ENCODE peak calls at places on chromosomes 5 and 9, in ten cellular contexts. R is ACHN; B is left lung; Q is stimulated activated CD4-positive, alpha-beta T cell treated with anti-CD3 and anti-CD28 coated beads, Interleukin-4, amount 100 ng/mL, for 24 hours; H is endodermal cell; D is stimulated activated CD8-positive, alpha-beta memory T cell treated with anti-CD3 and anti-CD28 coated beads, Interleukin-4, amount 100 ng/mL, for 24 hours; P is M059J; C is 8988T; N is substantia nigra; V is activated gamma-delta T cell treated with Interleukin-2 at 50 U/mL for 16 hours. O is an unnamed sample.

GRCh38 chr9:95463145-95464060 is 53.4 kb downstream of the PTCH1 start:
- DNase-seq in R (no peak), B (no peak), Q (no peak), H (no peak), D (no peak), P (no peak), C (no peak), N (no peak), V (no peak), O (no peak)

GRCh38 chr9:136978073-136978864 is 965 bp downstream of the PTGDS start:
- DNase-seq in R (peak), B (no peak), Q (peak), H (peak), D (peak), P (peak), C (peak), N (peak), V (peak), O (no peak)

GRCh38 chr5:3009605-3010004 is 258.1 kb upstream of the IRX2 start:
- DNase-seq in R (no peak), B (no peak), Q (no peak), H (peak), D (no peak), P (no peak), C (no peak), N (no peak), V (no peak), O (no peak)

GRCh38 chr5:38373733-38374132 is 115.4 kb downstream of the EGFLAM start:
- DNase-seq in R (no peak), B (no peak), Q (no peak), H (no peak), D (no peak), P (peak), C (no peak), N (no peak), V (no peak), O (no peak)

GRCh38 chr5:174418809-174419522 is 305.4 kb upstream of the MSX2 start:
- DNase-seq in R (no peak), B (no peak), Q (no peak), H (peak), D (no peak), P (peak), C (peak), N (no peak), V (no peak), O (no peak)

GRCh38 chr9:70868661-70869652 is 252.5 kb downstream of the TRPM3 start:
- DNase-seq in R (peak), B (no peak), Q (no peak), H (no peak), D (no peak), P (peak), C (no peak), N (no peak), V (no peak), O (no peak)

GRCh38 chr5:132821791-132822190 is 8.7 kb downstream of the SHROOM1 start:
- DNase-seq in R (no peak), B (no peak), Q (no peak), H (no peak), D (no peak), P (peak), C (no peak), N (no peak), V (no peak), O (no peak)

GRCh38 chr5:116990010-116990409 is 415.4 kb upstream of the SEMA6A start:
- DNase-seq in R (no peak), B (no peak), Q (no peak), H (no peak), D (no peak), P (no peak), C (no peak), N (no peak), V (no peak), O (no peak)

GRCh38 chr9:108761530-108762347 is 94.0 kb downstream of the ACTL7B start:
- DNase-seq in R (peak), B (no peak), Q (peak), H (peak), D (no peak), P (peak), C (peak), N (peak), V (peak), O (no peak)

GRCh38 chr5:68467791-68468190 is 252.2 kb downstream of the PIK3R1 start:
- DNase-seq in R (no peak), B (no peak), Q (no peak), H (no peak), D (no peak), P (no peak), C (no peak), N (no peak), V (no peak), O (no peak)

GRCh38 chr5:79692586-79692985 is 3.0 kb downstream of the CMYA5 start:
- DNase-seq in R (no peak), B (no peak), Q (no peak), H (no peak), D (no peak), P (no peak), C (no peak), N (no peak), V (no peak), O (no peak)

GRCh38 chr5:59485629-59486439 is 407.7 kb downstream of the PDE4D start:
- DNase-seq in R (peak), B (no peak), Q (no peak), H (no peak), D (no peak), P (peak), C (no peak), N (no peak), V (no peak), O (no peak)

GRCh38 chr5:108878756-108879155 is 131.1 kb downstream of the FER start:
- DNase-seq in R (no peak), B (no peak), Q (no peak), H (no peak), D (no peak), P (no peak), C (no peak), N (no peak), V (no peak), O (no peak)

GRCh38 chr5:144183254-144183889 is 12.7 kb downstream of the KCTD16 start:
- DNase-seq in R (peak), B (no peak), Q (no peak), H (no peak), D (no peak), P (peak), C (peak), N (no peak), V (no peak), O (no peak)

GRCh38 chr5:142888469-142889085 is 118.4 kb downstream of the ARHGAP26 start:
- DNase-seq in R (peak), B (no peak), Q (no peak), H (peak), D (no peak), P (peak), C (peak), N (no peak), V (no peak), O (no peak)

GRCh38 chr9:130185494-130186005 is 13.3 kb downstream of the NCS1 start:
- DNase-seq in R (no peak), B (peak), Q (no peak), H (no peak), D (no peak), P (no peak), C (no peak), N (no peak), V (no peak), O (no peak)

GRCh38 chr5:52989781-52990530 is 804 bp downstream of the ITGA2 start:
- DNase-seq in R (peak), B (peak), Q (peak), H (peak), D (no peak), P (peak), C (peak), N (peak), V (peak), O (no peak)

GRCh38 chr9:13911473-13911872 is 402.5 kb downstream of the NFIB start:
- DNase-seq in R (no peak), B (no peak), Q (no peak), H (no peak), D (no peak), P (no peak), C (no peak), N (no peak), V (no peak), O (no peak)

O was measured in keratinocyte.